ENCODE peak calls at places on chromosomes 2 and 18, in four cellular contexts. One of them, this sample, is unnamed. For H3K4me1, the result is how much of the 10 kb centered on the place peaks cover.

GRCh38 chr2:18077724-18078123 is 199.3 kb downstream of the KCNS3 start:
- DNase-seq in HCT116: no peak
- DNase-seq in heart right ventricle: no peak
- DNase-seq in transverse colon: no peak
- DNase-seq in this sample: no peak

GRCh38 chr2:57886196-57886786 is 160.3 kb upstream of the VRK2 start:
- DNase-seq in HCT116: no peak
- DNase-seq in heart right ventricle: no peak
- DNase-seq in transverse colon: no peak
- DNase-seq in this sample: no peak

GRCh38 chr18:69935319-69936190 is 12.1 kb downstream of the CD226 start:
- DNase-seq in HCT116: peak
- DNase-seq in heart right ventricle: no peak
- DNase-seq in transverse colon: peak
- DNase-seq in this sample: peak

GRCh38 chr2:234003972-234004617 is 46.4 kb upstream of the SPP2 start:
- DNase-seq in HCT116: peak
- DNase-seq in heart right ventricle: no peak
- DNase-seq in transverse colon: no peak
- DNase-seq in this sample: peak

GRCh38 chr2:120344214-120344990 is 1.5 kb upstream of the INHBB start:
- DNase-seq in HCT116: no peak
- DNase-seq in heart right ventricle: peak
- DNase-seq in transverse colon: no peak
- DNase-seq in this sample: no peak

GRCh38 chr18:77119101-77119850 is 13.3 kb downstream of the MBP start:
- DNase-seq in HCT116: no peak
- DNase-seq in heart right ventricle: no peak
- DNase-seq in transverse colon: no peak
- DNase-seq in this sample: no peak

GRCh38 chr2:54419386-54419785 is 36.7 kb upstream of the SPTBN1 start:
- DNase-seq in HCT116: no peak
- DNase-seq in heart right ventricle: no peak
- DNase-seq in transverse colon: no peak
- DNase-seq in this sample: no peak

GRCh38 chr2:86492057-86492456 is 50.9 kb downstream of the KDM3A start:
- DNase-seq in HCT116: no peak
- DNase-seq in heart right ventricle: no peak
- DNase-seq in transverse colon: no peak
- DNase-seq in this sample: no peak

GRCh38 chr2:36478332-36478738 is 119.6 kb downstream of the FEZ2 start:
- DNase-seq in HCT116: peak
- DNase-seq in heart right ventricle: no peak
- DNase-seq in transverse colon: no peak
- DNase-seq in this sample: peak

GRCh38 chr18:79506191-79507075 is 110.7 kb downstream of the NFATC1 start:
- DNase-seq in HCT116: no peak
- DNase-seq in heart right ventricle: no peak
- DNase-seq in transverse colon: peak
- DNase-seq in this sample: peak

GRCh38 chr2:135586148-135586547 is 54.9 kb downstream of the R3HDM1 start:
- DNase-seq in HCT116: no peak
- DNase-seq in heart right ventricle: no peak
- DNase-seq in transverse colon: no peak
- DNase-seq in this sample: no peak

GRCh38 chr2:17966793-17967192 is 88.3 kb downstream of the KCNS3 start:
- DNase-seq in HCT116: no peak
- DNase-seq in heart right ventricle: no peak
- DNase-seq in transverse colon: no peak
- DNase-seq in this sample: no peak

GRCh38 chr2:54859997-54860701 is 136.7 kb downstream of the EML6 start:
- DNase-seq in HCT116: no peak
- DNase-seq in heart right ventricle: no peak
- DNase-seq in transverse colon: no peak
- DNase-seq in this sample: peak

GRCh38 chr18:61975526-61976326 is 82.9 kb upstream of the RNF152 start:
- DNase-seq in HCT116: no peak
- DNase-seq in heart right ventricle: no peak
- DNase-seq in transverse colon: no peak
- DNase-seq in this sample: no peak

GRCh38 chr2:174627216-174627615 is 29.6 kb upstream of the WIPF1 start:
- DNase-seq in HCT116: no peak
- DNase-seq in heart right ventricle: no peak
- DNase-seq in transverse colon: no peak
- DNase-seq in this sample: no peak

GRCh38 chr2:174625031-174625430 is 27.4 kb upstream of the WIPF1 start:
- DNase-seq in HCT116: no peak
- DNase-seq in heart right ventricle: no peak
- DNase-seq in transverse colon: no peak
- DNase-seq in this sample: no peak

GRCh38 chr2:174623106-174623680 is 25.6 kb upstream of the WIPF1 start:
- DNase-seq in HCT116: no peak
- DNase-seq in heart right ventricle: no peak
- DNase-seq in transverse colon: no peak
- DNase-seq in this sample: no peak

GRCh38 chr2:174621323-174621722 is 23.7 kb upstream of the WIPF1 start:
- DNase-seq in HCT116: no peak
- DNase-seq in heart right ventricle: no peak
- DNase-seq in transverse colon: no peak
- DNase-seq in this sample: no peak

GRCh38 chr2:174623690-174624089 is 26.1 kb upstream of the WIPF1 start:
- DNase-seq in HCT116: no peak
- DNase-seq in heart right ventricle: no peak
- DNase-seq in transverse colon: no peak
- DNase-seq in this sample: no peak
- H3K4me3 ChIP-seq in HCT116: no peak
- H3K4me3 ChIP-seq in heart right ventricle: no peak
- H3K4me3 ChIP-seq in transverse colon: no peak
- H3K4me3 ChIP-seq in this sample: no peak

DNA sequence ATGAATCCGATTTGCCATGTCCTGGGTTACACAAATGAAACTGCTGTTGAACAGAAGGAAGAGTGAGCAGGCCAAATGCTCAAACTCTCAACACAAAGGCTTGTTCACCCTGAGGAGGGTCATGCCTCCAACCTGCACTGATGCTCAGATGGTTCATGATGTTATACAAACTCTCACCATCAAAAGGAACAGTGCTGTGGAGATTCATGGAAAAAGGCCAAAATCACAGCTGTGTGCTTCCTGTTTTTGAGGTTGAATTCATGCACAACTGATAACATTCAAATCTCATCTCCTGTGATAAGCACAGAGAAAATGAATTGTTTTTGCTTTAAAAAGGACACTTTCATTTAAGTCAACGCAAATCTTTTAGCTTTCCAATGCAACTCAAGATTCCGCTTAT is 22.1 kb upstream of the TTN start:
- DNase-seq in HCT116: no peak
- DNase-seq in heart right ventricle: no peak
- DNase-seq in transverse colon: no peak
- DNase-seq in this sample: no peak
- H3K4me1 ChIP-seq in HCT116: under half
- H3K4me1 ChIP-seq in heart right ventricle: under half
- H3K4me1 ChIP-seq in transverse colon: under half
- H3K4me1 ChIP-seq in this sample: under half

GRCh38 chr2:73294239-73294638 is 891 bp upstream of the EGR4 start:
- DNase-seq in HCT116: no peak
- DNase-seq in heart right ventricle: no peak
- DNase-seq in transverse colon: no peak
- DNase-seq in this sample: no peak
- H3K4me3 ChIP-seq in HCT116: no peak
- H3K4me3 ChIP-seq in heart right ventricle: no peak
- H3K4me3 ChIP-seq in transverse colon: no peak
- H3K4me3 ChIP-seq in this sample: no peak

GRCh38 chr2:134257965-134258683 is 4.3 kb downstream of the MGAT5 start:
- DNase-seq in HCT116: no peak
- DNase-seq in heart right ventricle: no peak
- DNase-seq in transverse colon: no peak
- DNase-seq in this sample: no peak
- H3K4me1 ChIP-seq in HCT116: under half
- H3K4me1 ChIP-seq in heart right ventricle: half or more
- H3K4me1 ChIP-seq in transverse colon: under half
- H3K4me1 ChIP-seq in this sample: under half

GRCh38 chr2:177404243-177404642 is 11.7 kb downstream of the AGPS start:
- DNase-seq in HCT116: no peak
- DNase-seq in heart right ventricle: no peak
- DNase-seq in transverse colon: no peak
- DNase-seq in this sample: no peak
- H3K4me3 ChIP-seq in HCT116: no peak
- H3K4me3 ChIP-seq in heart right ventricle: no peak
- H3K4me3 ChIP-seq in transverse colon: no peak
- H3K4me3 ChIP-seq in this sample: no peak

GRCh38 chr2:56331810-56332209 is 148.0 kb downstream of the CCDC85A start:
- DNase-seq in HCT116: no peak
- DNase-seq in heart right ventricle: no peak
- DNase-seq in transverse colon: no peak
- DNase-seq in this sample: no peak
- H3K4me1 ChIP-seq in HCT116: under half
- H3K4me1 ChIP-seq in heart right ventricle: under half
- H3K4me1 ChIP-seq in transverse colon: under half
- H3K4me1 ChIP-seq in this sample: under half

DNA sequence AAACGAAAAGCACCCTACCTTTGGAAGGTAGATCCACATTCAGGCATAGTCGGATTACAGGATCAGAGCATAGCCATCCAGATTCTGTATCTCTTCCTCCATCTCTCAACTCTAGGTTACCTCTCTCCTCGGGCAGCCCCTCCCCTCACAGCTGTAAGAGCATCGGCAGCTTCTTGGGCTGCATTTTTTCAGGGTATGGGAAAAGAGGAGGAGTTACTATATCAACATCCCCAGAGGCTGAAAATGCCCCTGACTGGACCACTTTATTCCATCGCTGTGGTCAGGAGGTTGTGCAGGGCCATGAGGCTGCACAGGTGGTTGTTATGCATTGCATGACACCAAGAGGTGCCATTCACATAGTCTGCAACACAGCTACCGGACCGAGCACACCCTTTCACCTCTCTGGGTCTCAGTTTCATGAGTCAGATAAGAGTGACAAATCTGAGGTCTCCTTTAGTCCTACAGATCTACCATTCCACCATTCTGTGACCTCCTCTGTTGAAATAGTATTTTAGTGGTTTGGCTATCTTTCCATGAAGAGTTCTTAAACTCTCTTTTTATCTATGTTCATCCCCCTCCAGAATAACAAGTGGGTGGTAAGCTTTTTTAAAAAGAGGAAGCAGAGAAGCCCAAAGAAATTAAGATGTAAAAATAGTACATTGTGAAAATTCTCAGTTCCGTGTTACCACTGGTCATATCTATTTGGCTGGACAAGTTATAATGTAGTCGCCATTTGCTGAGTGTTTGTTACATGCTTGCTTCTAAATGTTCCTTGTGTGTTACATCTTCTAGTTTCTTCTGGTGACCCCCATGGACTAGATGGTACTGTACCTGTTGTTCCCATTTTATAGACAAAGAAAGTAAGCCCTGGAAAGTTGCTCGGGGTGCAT is 56.6 kb upstream of the SLC1A4 start:
- DNase-seq in HCT116: no peak
- DNase-seq in heart right ventricle: no peak
- DNase-seq in transverse colon: no peak
- DNase-seq in this sample: no peak
- H3K4me3 ChIP-seq in HCT116: no peak
- H3K4me3 ChIP-seq in heart right ventricle: peak
- H3K4me3 ChIP-seq in transverse colon: no peak
- H3K4me3 ChIP-seq in this sample: no peak